ENCODE peak calls at places on chromosomes 6 and 20, in four cellular contexts. One of them, this sample, is unnamed.

GRCh38 chr6:84137989-84138575 is 89.4 kb downstream of the CEP162 start:
- DNase-seq in right cardiac atrium: no peak
- DNase-seq in stimulated activated CD4-positive, alpha-beta T cell treated with anti-CD3 and anti-CD28 coated beads, Interleukin-1b, Interleukin-23, amount 100 ng/mL, for 24 hours: no peak
- DNase-seq in C1 segment of cervical spinal cord: no peak
- DNase-seq in this sample: no peak

GRCh38 chr20:16397053-16397452 is 176.2 kb downstream of the KIF16B start:
- DNase-seq in C1 segment of cervical spinal cord: no peak
- DNase-seq in right cardiac atrium: peak; percentile 75
- DNase-seq in stimulated activated CD4-positive, alpha-beta T cell treated with anti-CD3 and anti-CD28 coated beads, Interleukin-1b, Interleukin-23, amount 100 ng/mL, for 24 hours: no peak
- DNase-seq in this sample: no peak

GRCh38 chr20:24782801-24783630 is 166.1 kb upstream of the CST7 start:
- DNase-seq in C1 segment of cervical spinal cord: no peak
- DNase-seq in stimulated activated CD4-positive, alpha-beta T cell treated with anti-CD3 and anti-CD28 coated beads, Interleukin-1b, Interleukin-23, amount 100 ng/mL, for 24 hours: no peak
- DNase-seq in right cardiac atrium: no peak
- DNase-seq in this sample: no peak

GRCh38 chr20:62203378-62204030 is 16.6 kb downstream of the HRH3 start:
- DNase-seq in right cardiac atrium: peak; percentile 2
- DNase-seq in stimulated activated CD4-positive, alpha-beta T cell treated with anti-CD3 and anti-CD28 coated beads, Interleukin-1b, Interleukin-23, amount 100 ng/mL, for 24 hours: no peak
- DNase-seq in C1 segment of cervical spinal cord: no peak
- DNase-seq in this sample: no peak

GRCh38 chr20:64151634-64152530 is 12.4 kb upstream of the MYT1 start:
- DNase-seq in right cardiac atrium: no peak
- DNase-seq in C1 segment of cervical spinal cord: no peak
- DNase-seq in stimulated activated CD4-positive, alpha-beta T cell treated with anti-CD3 and anti-CD28 coated beads, Interleukin-1b, Interleukin-23, amount 100 ng/mL, for 24 hours: no peak
- DNase-seq in this sample: no peak

GRCh38 chr6:110544472-110544871 is 68.1 kb upstream of the SLC22A16 start:
- DNase-seq in right cardiac atrium: no peak
- DNase-seq in C1 segment of cervical spinal cord: no peak
- DNase-seq in stimulated activated CD4-positive, alpha-beta T cell treated with anti-CD3 and anti-CD28 coated beads, Interleukin-1b, Interleukin-23, amount 100 ng/mL, for 24 hours: no peak
- DNase-seq in this sample: no peak

GRCh38 chr6:113184291-113184690 is 672.9 kb upstream of the MARCKS start:
- DNase-seq in right cardiac atrium: no peak
- DNase-seq in stimulated activated CD4-positive, alpha-beta T cell treated with anti-CD3 and anti-CD28 coated beads, Interleukin-1b, Interleukin-23, amount 100 ng/mL, for 24 hours: no peak
- DNase-seq in C1 segment of cervical spinal cord: no peak
- DNase-seq in this sample: no peak

GRCh38 chr6:31138982-31139381 is at the start of gene PSORS1C2:
- DNase-seq in C1 segment of cervical spinal cord: no peak
- DNase-seq in right cardiac atrium: no peak
- DNase-seq in stimulated activated CD4-positive, alpha-beta T cell treated with anti-CD3 and anti-CD28 coated beads, Interleukin-1b, Interleukin-23, amount 100 ng/mL, for 24 hours: no peak
- DNase-seq in this sample: no peak

GRCh38 chr20:5688431-5688972 is 61.7 kb upstream of the SHLD1 start:
- DNase-seq in right cardiac atrium: peak; percentile 22
- DNase-seq in C1 segment of cervical spinal cord: no peak
- DNase-seq in stimulated activated CD4-positive, alpha-beta T cell treated with anti-CD3 and anti-CD28 coated beads, Interleukin-1b, Interleukin-23, amount 100 ng/mL, for 24 hours: no peak
- DNase-seq in this sample: no peak

GRCh38 chr6:40419881-40420705 is 167.1 kb downstream of the LRFN2 start:
- DNase-seq in C1 segment of cervical spinal cord: no peak
- DNase-seq in right cardiac atrium: no peak
- DNase-seq in stimulated activated CD4-positive, alpha-beta T cell treated with anti-CD3 and anti-CD28 coated beads, Interleukin-1b, Interleukin-23, amount 100 ng/mL, for 24 hours: no peak
- DNase-seq in this sample: no peak

GRCh38 chr6:121695346-121695745 is 259.9 kb downstream of the GJA1 start:
- DNase-seq in C1 segment of cervical spinal cord: no peak
- DNase-seq in stimulated activated CD4-positive, alpha-beta T cell treated with anti-CD3 and anti-CD28 coated beads, Interleukin-1b, Interleukin-23, amount 100 ng/mL, for 24 hours: no peak
- DNase-seq in right cardiac atrium: no peak
- DNase-seq in this sample: no peak

GRCh38 chr6:151502499-151502898 is 8.7 kb downstream of the CCDC170 start:
- DNase-seq in stimulated activated CD4-positive, alpha-beta T cell treated with anti-CD3 and anti-CD28 coated beads, Interleukin-1b, Interleukin-23, amount 100 ng/mL, for 24 hours: no peak
- DNase-seq in right cardiac atrium: no peak
- DNase-seq in C1 segment of cervical spinal cord: no peak
- DNase-seq in this sample: no peak

GRCh38 chr20:48708116-48708515 is 119.7 kb downstream of the PREX1 start:
- DNase-seq in C1 segment of cervical spinal cord: no peak
- DNase-seq in stimulated activated CD4-positive, alpha-beta T cell treated with anti-CD3 and anti-CD28 coated beads, Interleukin-1b, Interleukin-23, amount 100 ng/mL, for 24 hours: no peak
- DNase-seq in right cardiac atrium: no peak
- DNase-seq in this sample: no peak

GRCh38 chr6:98323605-98324004 is 510.8 kb upstream of the POU3F2 start:
- DNase-seq in right cardiac atrium: no peak
- DNase-seq in stimulated activated CD4-positive, alpha-beta T cell treated with anti-CD3 and anti-CD28 coated beads, Interleukin-1b, Interleukin-23, amount 100 ng/mL, for 24 hours: no peak
- DNase-seq in C1 segment of cervical spinal cord: no peak
- DNase-seq in this sample: no peak

GRCh38 chr6:38639498-38640215 is at the start of gene BTBD9:
- DNase-seq in C1 segment of cervical spinal cord: peak; percentile 93
- DNase-seq in right cardiac atrium: peak; percentile 87
- DNase-seq in stimulated activated CD4-positive, alpha-beta T cell treated with anti-CD3 and anti-CD28 coated beads, Interleukin-1b, Interleukin-23, amount 100 ng/mL, for 24 hours: peak; percentile 70
- DNase-seq in this sample: peak; percentile 70

GRCh38 chr20:17872920-17873319 is 95.7 kb downstream of the SNX5 start:
- DNase-seq in stimulated activated CD4-positive, alpha-beta T cell treated with anti-CD3 and anti-CD28 coated beads, Interleukin-1b, Interleukin-23, amount 100 ng/mL, for 24 hours: no peak
- DNase-seq in C1 segment of cervical spinal cord: no peak
- DNase-seq in right cardiac atrium: no peak
- DNase-seq in this sample: no peak

GRCh38 chr20:9051508-9051907 is 17.4 kb upstream of the PLCB4 start:
- DNase-seq in right cardiac atrium: no peak
- DNase-seq in stimulated activated CD4-positive, alpha-beta T cell treated with anti-CD3 and anti-CD28 coated beads, Interleukin-1b, Interleukin-23, amount 100 ng/mL, for 24 hours: no peak
- DNase-seq in C1 segment of cervical spinal cord: no peak
- DNase-seq in this sample: no peak

GRCh38 chr6:140779341-140779740 is 1353.4 kb upstream of the GJE1 start:
- DNase-seq in stimulated activated CD4-positive, alpha-beta T cell treated with anti-CD3 and anti-CD28 coated beads, Interleukin-1b, Interleukin-23, amount 100 ng/mL, for 24 hours: no peak
- DNase-seq in right cardiac atrium: no peak
- DNase-seq in C1 segment of cervical spinal cord: no peak
- DNase-seq in this sample: no peak